ENCODE peak calls at places on chromosome 19, in four cellular contexts. W, G, H and F are unnamed samples.

GRCh38 chr19:35959968-35960320 is 23.8 kb downstream of the LRFN3 start:
- DNase-seq in W (no peak), G (no peak), H (no peak), F (no peak)

GRCh38 chr19:48624791-48625723 is 5.8 kb downstream of the SPHK2 start:
- DNase-seq in W (no peak), G (no peak), H (no peak), F (no peak)

GRCh38 chr19:42540071-42540553 is 11.8 kb upstream of the CEACAM1 start:
- DNase-seq in W (no peak), G (no peak), H (no peak), F (no peak)

GRCh38 chr19:20038358-20039202 is 725 bp downstream of the ZNF682 start:
- DNase-seq in W (no peak), G (no peak), H (no peak), F (no peak)

GRCh38 chr19:10643166-10643967 is 10.8 kb upstream of the ILF3 start:
- DNase-seq in W (no peak), G (no peak), H (no peak), F (no peak)

GRCh38 chr19:42252365-42253244 is 2.3 kb downstream of the ERF start:
- DNase-seq in W (peak), G (no peak), H (no peak), F (no peak)

GRCh38 chr19:40184273-40184672 is 7.0 kb upstream of the MAP3K10 start:
- DNase-seq in W (no peak), G (no peak), H (no peak), F (no peak)

GRCh38 chr19:45263013-45263412 is 11.9 kb downstream of the MARK4 start:
- DNase-seq in W (no peak), G (no peak), H (no peak), F (no peak)

GRCh38 chr19:39238944-39239343 is 5.9 kb downstream of the IFNL3 start:
- DNase-seq in W (no peak), G (no peak), H (no peak), F (no peak)

GRCh38 chr19:35908010-35908441 is at the start of gene TYROBP:
- DNase-seq in W (no peak), G (no peak), H (peak), F (no peak)

GRCh38 chr19:3609779-3610719 is 3.4 kb upstream of the TBXA2R start:
- DNase-seq in W (no peak), G (no peak), H (no peak), F (no peak)

GRCh38 chr19:14473915-14474578 is 1.1 kb downstream of the PTGER1 start:
- DNase-seq in W (no peak), G (no peak), H (peak), F (no peak)

GRCh38 chr19:4908311-4908710 is 990 bp upstream of the UHRF1 start:
- DNase-seq in W (no peak), G (no peak), H (no peak), F (no peak)

GRCh38 chr19:50507376-50507775 is 3.6 kb downstream of the JOSD2 start:
- DNase-seq in W (no peak), G (no peak), H (no peak), F (no peak)

GRCh38 chr19:6737873-6738725 is 719 bp upstream of the GPR108 start:
- DNase-seq in W (peak), G (no peak), H (peak), F (peak)

GRCh38 chr19:38213911-38214625 is 10.0 kb downstream of the DPF1 start:
- DNase-seq in W (peak), G (peak), H (peak), F (peak)

GRCh38 chr19:45769821-45770191 is 754 bp upstream of the SIX5 start:
- DNase-seq in W (no peak), G (no peak), H (peak), F (peak)

GRCh38 chr19:43620061-43621001 is 902 bp upstream of the ZNF428 start:
- DNase-seq in W (no peak), G (no peak), H (no peak), F (no peak)

GRCh38 chr19:23795462-23795861 is 36.8 kb upstream of the ZNF681 start:
- DNase-seq in W (no peak), G (no peak), H (no peak), F (no peak)
- TF ChIP-seq CTCF in W (no peak), G (no peak), H (no peak), F (no peak)

GRCh38 chr19:664913-665443 is 2.0 kb upstream of the RNF126 start:
- DNase-seq in W (peak), G (no peak), H (peak), F (peak)

GRCh38 chr19:674282-675151 is 1.7 kb upstream of the FSTL3 start:
- DNase-seq in W (no peak), G (no peak), H (no peak), F (no peak)

GRCh38 chr19:676343-677105 is at the start of gene FSTL3:
- DNase-seq in W (no peak), G (no peak), H (no peak), F (no peak)

GRCh38 chr19:676007-676342 is 217 bp upstream of the FSTL3 start:
- DNase-seq in W (no peak), G (no peak), H (no peak), F (no peak)

DNA sequence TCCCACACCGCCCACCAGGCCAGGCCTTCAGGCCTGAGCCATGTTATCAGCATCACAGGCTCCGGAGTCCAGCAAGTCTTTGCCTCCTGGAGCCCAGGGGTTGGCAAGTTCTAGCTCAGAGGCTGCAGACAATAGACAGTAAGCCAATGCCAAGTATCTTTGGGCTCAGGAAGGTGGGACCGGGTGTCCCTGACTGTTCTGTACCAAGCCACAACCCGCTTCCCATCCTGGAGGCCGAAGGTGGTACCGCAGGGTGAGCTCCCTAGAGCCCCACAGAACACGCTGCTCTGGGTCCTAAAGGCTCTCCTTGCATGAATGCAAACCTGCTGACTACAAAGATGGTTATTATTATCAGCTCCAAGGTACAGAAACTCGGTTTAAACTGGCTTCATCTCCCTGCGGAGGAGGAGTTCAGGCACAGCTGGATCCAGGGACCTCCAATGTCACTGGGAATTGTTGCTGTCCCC is 5.5 kb upstream of the FSTL3 start:
- DNase-seq in W (no peak), G (no peak), H (no peak), F (no peak)
- TF ChIP-seq CTCF in W (peak), G (no peak), H (no peak), F (no peak)

DNA sequence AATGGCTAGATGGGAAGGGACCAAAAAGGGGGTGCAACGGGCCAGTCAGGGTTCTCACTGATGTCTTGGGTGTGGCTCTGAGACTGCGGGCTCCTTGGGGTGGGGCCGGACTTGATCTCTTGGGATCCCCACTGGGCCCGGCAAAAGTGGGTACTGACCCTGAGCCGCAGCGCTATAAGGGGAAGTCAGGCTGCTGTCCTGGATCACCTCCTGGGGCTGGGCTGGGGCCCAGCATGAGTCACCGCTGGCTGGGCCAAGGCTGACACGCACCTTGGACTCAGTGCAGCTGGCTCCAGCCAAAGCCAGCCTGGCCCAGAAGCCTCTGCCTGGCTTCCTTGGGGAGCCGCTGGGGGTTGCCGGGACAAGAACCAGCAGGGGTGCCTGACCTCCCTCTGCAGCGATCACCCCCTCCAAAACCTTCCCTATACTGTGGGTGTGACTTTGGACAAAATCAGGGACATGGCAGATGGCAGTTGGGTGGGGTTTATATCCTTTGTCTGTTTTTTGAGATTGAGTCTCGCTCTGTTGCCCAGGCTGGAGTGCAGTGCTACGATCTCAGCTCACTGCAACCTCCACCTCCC is 614 bp upstream of the IQCN start:
- DNase-seq in W (peak), G (no peak), H (no peak), F (peak)
- TF ChIP-seq CTCF in W (peak), G (no peak), H (no peak), F (peak)

DNA sequence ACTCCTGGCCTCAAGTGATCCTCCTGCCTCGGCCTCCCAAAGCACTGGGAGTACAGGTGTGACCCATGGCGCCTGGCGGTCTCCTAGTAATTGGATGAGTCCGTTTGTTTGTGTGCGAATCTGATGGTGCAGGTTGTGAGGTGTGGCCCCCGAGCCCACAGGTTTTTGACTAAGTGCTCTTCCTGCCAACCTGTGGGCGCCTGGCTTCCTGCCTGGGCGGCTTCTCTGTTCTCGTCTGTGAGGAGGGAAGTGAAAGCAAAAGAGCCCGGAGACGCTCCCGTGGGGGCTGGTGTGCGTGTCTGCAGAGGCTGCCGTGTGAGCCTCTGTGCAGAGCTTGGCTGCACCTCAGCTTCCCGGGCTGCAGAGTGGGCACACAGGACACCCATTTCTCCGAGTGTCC is 10.0 kb downstream of the ARHGAP45 start:
- DNase-seq in W (no peak), G (peak), H (peak), F (peak)
- TF ChIP-seq CTCF in W (no peak), G (no peak), H (no peak), F (no peak)

GRCh38 chr19:18591735-18592385 is 3.3 kb downstream of the REX1BD start:
- DNase-seq in W (no peak), G (no peak), H (no peak), F (no peak)

GRCh38 chr19:18589380-18590272 is 1.0 kb downstream of the REX1BD start:
- DNase-seq in W (peak), G (no peak), H (peak), F (peak)

GRCh38 chr19:18588611-18589379 is at the start of gene REX1BD:
- DNase-seq in W (peak), G (peak), H (peak), F (peak)

GRCh38 chr19:18587962-18588610 is 512 bp upstream of the REX1BD start:
- DNase-seq in W (no peak), G (no peak), H (no peak), F (no peak)

DNA sequence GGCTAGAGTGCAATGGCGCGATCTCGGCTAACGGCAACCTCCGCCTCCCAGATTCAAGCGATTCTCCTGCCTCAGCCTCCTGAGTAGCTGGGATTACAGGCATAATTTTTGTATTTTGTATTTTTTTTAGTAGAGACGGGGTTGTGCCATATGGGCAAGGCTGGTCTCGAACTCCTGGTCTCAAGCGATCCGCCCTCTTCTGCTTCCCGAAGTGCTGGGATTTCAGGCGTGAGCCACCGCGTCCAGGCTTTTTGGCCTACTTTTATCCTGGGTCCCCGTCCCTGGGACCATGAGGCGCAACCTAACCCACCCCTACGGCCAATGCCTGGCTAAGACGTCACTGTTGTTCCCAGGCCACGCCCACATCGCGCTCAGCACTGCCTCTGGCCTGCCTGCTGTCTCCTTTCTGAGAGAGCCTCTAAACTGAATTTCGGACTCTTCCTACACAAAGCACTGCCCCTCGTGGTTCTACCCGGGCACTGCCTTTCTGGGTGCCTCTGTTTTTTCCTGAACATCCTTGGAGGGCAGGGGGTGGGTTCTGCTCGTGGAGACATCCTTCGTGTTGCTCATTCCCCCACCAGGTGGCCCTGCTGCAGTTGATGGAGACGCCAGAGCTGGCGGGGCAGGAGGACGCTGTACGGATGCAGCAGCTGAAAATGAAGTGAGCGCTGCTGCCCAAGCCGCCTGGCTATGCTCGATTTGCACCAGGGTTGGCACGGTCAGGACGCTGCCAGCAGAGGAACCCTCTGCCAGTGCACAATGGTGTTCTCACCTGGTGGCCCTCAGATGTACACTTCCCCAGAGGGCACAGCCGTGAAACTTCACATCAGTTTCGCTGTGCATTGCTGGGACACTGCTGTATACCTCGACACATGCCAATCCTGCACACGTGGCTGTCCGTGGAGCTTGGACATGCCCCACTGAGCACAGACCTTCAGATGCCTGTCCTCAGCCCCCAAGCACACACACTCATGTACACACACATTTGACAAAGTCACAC is 2.0 kb downstream of the REX1BD start:
- DNase-seq in W (no peak), G (no peak), H (no peak), F (peak)
- TF ChIP-seq CTCF in W (peak), G (no peak), H (no peak), F (peak)